ENCODE peak calls at places on chromosomes 5 and 9, in five cellular contexts. One of them, this sample, is unnamed.

GRCh38 chr5:95720094-95720793 is 10.9 kb upstream of the RHOBTB3 start:
- DNase-seq in coronary artery: no peak
- DNase-seq in progenitor cell of endocrine pancreas: no peak
- DNase-seq in WERI-Rb-1: no peak
- DNase-seq in neural crest cell: no peak
- DNase-seq in this sample: no peak

GRCh38 chr9:13990994-13991393 is 322.9 kb downstream of the NFIB start:
- DNase-seq in neural crest cell: no peak
- DNase-seq in coronary artery: no peak
- DNase-seq in WERI-Rb-1: no peak
- DNase-seq in progenitor cell of endocrine pancreas: no peak
- DNase-seq in this sample: no peak

GRCh38 chr9:114619205-114619758 is 8.2 kb downstream of the TMEM268 start:
- DNase-seq in neural crest cell: no peak
- DNase-seq in WERI-Rb-1: no peak
- DNase-seq in coronary artery: no peak
- DNase-seq in progenitor cell of endocrine pancreas: no peak
- DNase-seq in this sample: peak; percentile 48

GRCh38 chr9:124810513-124811355 is 33.8 kb downstream of the OLFML2A start:
- DNase-seq in progenitor cell of endocrine pancreas: no peak
- DNase-seq in WERI-Rb-1: no peak
- DNase-seq in neural crest cell: no peak
- DNase-seq in coronary artery: peak; percentile 70
- DNase-seq in this sample: no peak

GRCh38 chr9:122393284-122393983 is 22.6 kb downstream of the PTGS1 start:
- DNase-seq in neural crest cell: no peak
- DNase-seq in progenitor cell of endocrine pancreas: no peak
- DNase-seq in WERI-Rb-1: no peak
- DNase-seq in coronary artery: no peak
- DNase-seq in this sample: no peak

GRCh38 chr9:86792136-86792535 is 155.2 kb downstream of the GAS1 start:
- DNase-seq in coronary artery: no peak
- DNase-seq in WERI-Rb-1: no peak
- DNase-seq in progenitor cell of endocrine pancreas: no peak
- DNase-seq in neural crest cell: no peak
- DNase-seq in this sample: no peak

GRCh38 chr9:84170521-84171141 is 169.9 kb downstream of the SLC28A3 start:
- DNase-seq in WERI-Rb-1: peak; percentile 88
- DNase-seq in progenitor cell of endocrine pancreas: no peak
- DNase-seq in neural crest cell: no peak
- DNase-seq in coronary artery: peak; percentile 87
- DNase-seq in this sample: no peak

GRCh38 chr5:19855453-19855852 is 132.5 kb downstream of the CDH18 start:
- DNase-seq in WERI-Rb-1: no peak
- DNase-seq in neural crest cell: no peak
- DNase-seq in coronary artery: no peak
- DNase-seq in progenitor cell of endocrine pancreas: no peak
- DNase-seq in this sample: no peak

GRCh38 chr9:78032599-78033457 is 1.2 kb upstream of the GNAQ start:
- DNase-seq in progenitor cell of endocrine pancreas: no peak
- DNase-seq in coronary artery: no peak
- DNase-seq in WERI-Rb-1: no peak
- DNase-seq in neural crest cell: no peak
- DNase-seq in this sample: no peak

GRCh38 chr5:94890907-94891306 is 272.4 kb downstream of the SLF1 start:
- DNase-seq in progenitor cell of endocrine pancreas: no peak
- DNase-seq in neural crest cell: no peak
- DNase-seq in coronary artery: no peak
- DNase-seq in WERI-Rb-1: no peak
- DNase-seq in this sample: no peak

GRCh38 chr5:157265714-157266285 is at the start of gene CYFIP2:
- DNase-seq in WERI-Rb-1: peak; percentile 63
- DNase-seq in coronary artery: no peak
- DNase-seq in neural crest cell: peak; percentile 55
- DNase-seq in progenitor cell of endocrine pancreas: peak; percentile 72
- DNase-seq in this sample: peak; percentile 91

GRCh38 chr5:140322751-140323731 is 20.1 kb upstream of the PFDN1 start:
- DNase-seq in neural crest cell: no peak
- DNase-seq in coronary artery: peak; percentile 76
- DNase-seq in WERI-Rb-1: no peak
- DNase-seq in progenitor cell of endocrine pancreas: no peak
- DNase-seq in this sample: no peak

GRCh38 chr5:132180134-132180745 is 47.4 kb downstream of the P4HA2 start:
- DNase-seq in neural crest cell: no peak
- DNase-seq in progenitor cell of endocrine pancreas: no peak
- DNase-seq in coronary artery: no peak
- DNase-seq in WERI-Rb-1: peak; percentile 62
- DNase-seq in this sample: peak; percentile 64

GRCh38 chr9:123611228-123611627 is 255.2 kb downstream of the CRB2 start:
- DNase-seq in neural crest cell: no peak
- DNase-seq in coronary artery: no peak
- DNase-seq in WERI-Rb-1: no peak
- DNase-seq in progenitor cell of endocrine pancreas: no peak
- DNase-seq in this sample: no peak

GRCh38 chr9:107925756-107926297 is 436.3 kb upstream of the KLF4 start:
- DNase-seq in progenitor cell of endocrine pancreas: no peak
- DNase-seq in neural crest cell: no peak
- DNase-seq in coronary artery: no peak
- DNase-seq in WERI-Rb-1: no peak
- DNase-seq in this sample: no peak

GRCh38 chr5:78162253-78162862 is 132.1 kb downstream of the AP3B1 start:
- DNase-seq in neural crest cell: peak; percentile 16
- DNase-seq in progenitor cell of endocrine pancreas: no peak
- DNase-seq in coronary artery: no peak
- DNase-seq in WERI-Rb-1: peak; percentile 33
- DNase-seq in this sample: peak; percentile 16

GRCh38 chr5:78537821-78538220 is 110.8 kb downstream of the LHFPL2 start:
- DNase-seq in neural crest cell: no peak
- DNase-seq in progenitor cell of endocrine pancreas: no peak
- DNase-seq in coronary artery: peak; percentile 46
- DNase-seq in WERI-Rb-1: peak; percentile 50
- DNase-seq in this sample: peak; percentile 49

DNA sequence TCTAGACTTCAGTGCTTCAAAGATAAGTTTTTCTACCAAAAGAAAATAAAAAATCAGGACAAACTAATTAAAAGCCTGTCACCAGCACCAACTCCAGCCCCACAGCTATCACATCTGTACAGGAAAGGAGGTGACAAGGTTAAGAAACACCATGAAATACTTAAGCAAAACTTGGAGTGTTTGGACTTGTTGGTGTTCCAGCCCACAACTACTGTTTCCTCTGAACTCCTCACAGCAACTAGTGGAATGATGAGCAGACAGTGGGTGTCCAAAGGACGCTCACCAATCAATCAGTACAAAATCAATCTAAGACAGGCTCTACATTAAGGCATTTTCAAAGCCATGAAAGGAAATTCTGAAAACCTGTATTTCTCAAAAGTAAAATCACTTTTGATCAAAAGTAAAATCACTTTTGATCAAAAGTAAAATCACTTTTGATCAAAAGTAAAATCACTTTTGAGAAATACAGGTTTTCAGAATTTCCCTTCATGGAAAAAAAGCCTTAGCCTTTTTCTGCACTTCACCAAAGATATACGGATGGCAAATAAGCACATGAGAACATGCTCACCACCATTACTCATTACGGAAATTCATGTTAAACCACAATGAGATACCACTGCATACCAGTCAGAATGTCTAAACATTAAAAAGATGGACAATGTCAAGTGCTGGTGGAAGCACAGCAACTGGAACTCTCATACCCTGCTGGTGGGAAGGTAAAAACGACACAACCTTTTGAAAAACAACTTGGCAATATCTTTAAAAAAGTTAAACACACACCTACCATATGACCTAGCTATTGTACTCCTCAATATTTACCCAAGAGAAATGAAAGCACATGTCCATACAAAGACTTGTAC is 79.7 kb downstream of the MED27 start:
- DNase-seq in WERI-Rb-1: no peak
- DNase-seq in progenitor cell of endocrine pancreas: no peak
- DNase-seq in neural crest cell: no peak
- DNase-seq in coronary artery: no peak
- DNase-seq in this sample: no peak
- TF ChIP-seq CTCF in WERI-Rb-1: no peak
- TF ChIP-seq CTCF in progenitor cell of endocrine pancreas: no peak
- TF ChIP-seq CTCF in neural crest cell: no peak
- TF ChIP-seq CTCF in coronary artery: no peak
- TF ChIP-seq CTCF in this sample: no peak

GRCh38 chr5:159091051-159091450 is 8.7 kb downstream of the EBF1 start:
- DNase-seq in WERI-Rb-1: no peak
- DNase-seq in progenitor cell of endocrine pancreas: no peak
- DNase-seq in neural crest cell: no peak
- DNase-seq in coronary artery: no peak
- DNase-seq in this sample: no peak

GRCh38 chr5:159088371-159088770 is 11.3 kb downstream of the EBF1 start:
- DNase-seq in progenitor cell of endocrine pancreas: no peak
- DNase-seq in WERI-Rb-1: no peak
- DNase-seq in coronary artery: no peak
- DNase-seq in neural crest cell: no peak
- DNase-seq in this sample: no peak

GRCh38 chr5:159091596-159091995 is 8.1 kb downstream of the EBF1 start:
- DNase-seq in progenitor cell of endocrine pancreas: no peak
- DNase-seq in neural crest cell: no peak
- DNase-seq in coronary artery: no peak
- DNase-seq in WERI-Rb-1: no peak
- DNase-seq in this sample: no peak

GRCh38 chr5:159092288-159092687 is 7.4 kb downstream of the EBF1 start:
- DNase-seq in progenitor cell of endocrine pancreas: no peak
- DNase-seq in WERI-Rb-1: no peak
- DNase-seq in neural crest cell: no peak
- DNase-seq in coronary artery: no peak
- DNase-seq in this sample: no peak

DNA sequence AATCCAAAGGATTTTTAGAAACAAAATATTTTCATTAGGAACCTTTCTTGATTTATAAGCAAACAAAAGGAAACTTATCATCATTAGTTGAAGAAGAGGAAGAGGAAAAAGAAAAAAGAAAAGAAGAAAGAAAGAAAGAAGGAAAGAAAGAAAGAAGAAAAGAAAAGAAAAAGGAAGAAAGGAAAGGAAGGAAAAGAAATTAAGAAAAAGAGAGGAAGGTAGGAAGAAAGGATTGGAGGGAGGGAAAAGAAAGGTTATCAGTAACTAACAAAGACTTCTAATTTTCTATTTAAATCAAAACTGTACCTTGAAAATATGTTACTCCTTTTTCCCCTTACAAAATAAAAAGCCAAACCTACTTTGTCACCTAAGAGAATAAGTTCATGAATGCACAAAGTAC is 10.0 kb downstream of the EBF1 start:
- DNase-seq in WERI-Rb-1: no peak
- DNase-seq in neural crest cell: no peak
- DNase-seq in progenitor cell of endocrine pancreas: no peak
- DNase-seq in coronary artery: no peak
- DNase-seq in this sample: no peak
- TF ChIP-seq CTCF in WERI-Rb-1: no peak
- TF ChIP-seq CTCF in neural crest cell: no peak
- TF ChIP-seq CTCF in progenitor cell of endocrine pancreas: no peak
- TF ChIP-seq CTCF in coronary artery: no peak
- TF ChIP-seq CTCF in this sample: no peak

GRCh38 chr5:172985596-172985995 is 2.0 kb downstream of the ATP6V0E1 start:
- DNase-seq in progenitor cell of endocrine pancreas: no peak
- DNase-seq in coronary artery: no peak
- DNase-seq in WERI-Rb-1: no peak
- DNase-seq in neural crest cell: no peak
- DNase-seq in this sample: no peak

GRCh38 chr5:172983542-172984243 is at the start of gene ATP6V0E1:
- DNase-seq in WERI-Rb-1: peak; percentile 97
- DNase-seq in neural crest cell: peak; percentile 97
- DNase-seq in coronary artery: peak; percentile 98
- DNase-seq in progenitor cell of endocrine pancreas: peak; percentile 97
- DNase-seq in this sample: peak; percentile 96

GRCh38 chr5:172979778-172980177 is 3.8 kb upstream of the ATP6V0E1 start:
- DNase-seq in coronary artery: no peak
- DNase-seq in neural crest cell: no peak
- DNase-seq in WERI-Rb-1: no peak
- DNase-seq in progenitor cell of endocrine pancreas: no peak
- DNase-seq in this sample: no peak

GRCh38 chr5:172981931-172982330 is 1.6 kb upstream of the ATP6V0E1 start:
- DNase-seq in progenitor cell of endocrine pancreas: no peak
- DNase-seq in coronary artery: no peak
- DNase-seq in neural crest cell: no peak
- DNase-seq in WERI-Rb-1: peak; percentile 51
- DNase-seq in this sample: no peak

GRCh38 chr5:172984244-172984953 is 828 bp downstream of the ATP6V0E1 start:
- DNase-seq in neural crest cell: peak; percentile 50
- DNase-seq in progenitor cell of endocrine pancreas: peak; percentile 40
- DNase-seq in coronary artery: peak; percentile 88
- DNase-seq in WERI-Rb-1: peak; percentile 79
- DNase-seq in this sample: peak; percentile 79
- TF ChIP-seq CTCF in neural crest cell: peak; percentile 61
- TF ChIP-seq CTCF in progenitor cell of endocrine pancreas: peak; percentile 57
- TF ChIP-seq CTCF in coronary artery: no peak
- TF ChIP-seq CTCF in WERI-Rb-1: peak; percentile 58
- TF ChIP-seq CTCF in this sample: peak; percentile 75

DNA sequence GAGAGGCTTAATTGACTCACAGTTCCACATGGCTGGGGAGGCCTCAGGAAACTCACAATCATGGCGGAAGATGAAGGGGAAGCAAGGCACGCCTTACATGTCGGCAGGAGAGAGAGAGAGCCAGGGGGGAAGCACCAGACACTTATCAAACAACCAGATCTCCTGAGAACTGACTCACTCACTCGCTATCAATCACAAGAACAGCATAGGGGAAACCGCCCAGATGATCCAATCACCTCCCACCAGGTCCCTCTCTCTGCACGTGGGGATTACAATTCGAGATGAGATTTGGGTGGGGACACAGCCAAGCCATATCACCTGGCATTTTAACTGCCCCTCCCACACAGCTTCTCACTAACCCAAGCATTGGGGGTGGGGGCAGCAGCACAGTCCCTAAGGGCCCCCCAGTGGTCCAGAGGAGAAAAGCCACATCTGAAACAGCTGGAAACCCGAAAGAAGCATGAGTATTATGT is 76.1 kb upstream of the ASS1 start:
- DNase-seq in neural crest cell: no peak
- DNase-seq in WERI-Rb-1: no peak
- DNase-seq in progenitor cell of endocrine pancreas: no peak
- DNase-seq in coronary artery: no peak
- DNase-seq in this sample: no peak
- TF ChIP-seq CTCF in neural crest cell: peak; percentile 17
- TF ChIP-seq CTCF in WERI-Rb-1: peak; percentile 7
- TF ChIP-seq CTCF in progenitor cell of endocrine pancreas: no peak
- TF ChIP-seq CTCF in coronary artery: no peak
- TF ChIP-seq CTCF in this sample: no peak

DNA sequence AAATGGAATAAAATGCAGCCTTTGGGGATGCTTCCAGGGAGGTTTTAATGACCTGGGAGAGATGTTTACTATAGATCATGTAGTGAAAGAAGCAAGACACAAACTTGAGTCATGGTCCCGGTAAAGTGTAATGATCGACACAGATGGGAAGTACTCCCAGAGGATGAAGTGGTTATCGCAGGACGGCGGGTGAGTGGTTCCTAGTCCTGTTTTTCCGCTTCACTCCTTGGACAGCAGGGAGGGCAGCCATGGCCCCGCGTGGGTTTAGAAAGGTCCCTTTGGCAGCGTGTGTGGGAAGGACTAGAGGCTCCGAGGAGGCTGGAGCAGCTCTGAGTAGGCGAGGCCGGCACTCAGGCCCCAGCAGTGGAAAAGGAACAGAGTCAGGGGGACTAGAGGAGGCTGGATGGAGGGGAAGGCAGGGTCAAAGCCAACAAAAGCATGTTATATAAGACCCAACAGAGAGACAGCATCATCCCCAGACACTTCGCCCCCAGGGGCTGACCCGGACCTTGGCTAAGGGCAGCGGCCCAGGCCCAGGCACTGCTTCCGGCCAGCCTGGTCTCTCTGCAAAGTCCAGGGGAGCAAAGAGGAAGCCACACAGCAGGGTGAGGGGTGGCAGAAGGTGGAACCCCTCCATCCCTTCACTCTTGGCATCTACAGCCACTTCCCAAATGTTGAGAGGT is 49.1 kb upstream of the STXBP1 start:
- DNase-seq in neural crest cell: no peak
- DNase-seq in progenitor cell of endocrine pancreas: no peak
- DNase-seq in coronary artery: no peak
- DNase-seq in WERI-Rb-1: no peak
- DNase-seq in this sample: no peak
- TF ChIP-seq CTCF in neural crest cell: no peak
- TF ChIP-seq CTCF in progenitor cell of endocrine pancreas: no peak
- TF ChIP-seq CTCF in coronary artery: no peak
- TF ChIP-seq CTCF in WERI-Rb-1: no peak
- TF ChIP-seq CTCF in this sample: no peak